ENCODE peak calls at places on chromosomes 2 and 18, in ten cellular contexts. One of them, this sample, is unnamed.

GRCh38 chr2:153890572-153890971 is 18.9 kb downstream of the GALNT13 start:
- DNase-seq in progenitor cell of endocrine pancreas: no peak
- DNase-seq in ovary: no peak
- DNase-seq in NAMALWA: no peak
- DNase-seq in LoVo: no peak
- DNase-seq in PC-9: no peak
- DNase-seq in midbrain: no peak
- DNase-seq in NCI-H446: no peak
- DNase-seq in globus pallidus: no peak
- DNase-seq in substantia nigra: no peak
- DNase-seq in this sample: no peak

GRCh38 chr2:101754613-101755012 is 57.1 kb downstream of the MAP4K4 start:
- DNase-seq in progenitor cell of endocrine pancreas: no peak
- DNase-seq in ovary: no peak
- DNase-seq in NAMALWA: no peak
- DNase-seq in LoVo: no peak
- DNase-seq in PC-9: no peak
- DNase-seq in midbrain: peak
- DNase-seq in NCI-H446: no peak
- DNase-seq in globus pallidus: no peak
- DNase-seq in substantia nigra: no peak
- DNase-seq in this sample: no peak

GRCh38 chr18:8367217-8367988 is 241.8 kb upstream of the RAB12 start:
- DNase-seq in progenitor cell of endocrine pancreas: peak
- DNase-seq in ovary: peak
- DNase-seq in NAMALWA: no peak
- DNase-seq in LoVo: peak
- DNase-seq in PC-9: peak
- DNase-seq in midbrain: peak
- DNase-seq in NCI-H446: no peak
- DNase-seq in globus pallidus: peak
- DNase-seq in substantia nigra: peak
- DNase-seq in this sample: no peak

GRCh38 chr2:138898855-138899254 is 118.7 kb upstream of the NXPH2 start:
- DNase-seq in progenitor cell of endocrine pancreas: no peak
- DNase-seq in ovary: no peak
- DNase-seq in NAMALWA: no peak
- DNase-seq in LoVo: no peak
- DNase-seq in PC-9: no peak
- DNase-seq in midbrain: no peak
- DNase-seq in NCI-H446: no peak
- DNase-seq in globus pallidus: no peak
- DNase-seq in substantia nigra: no peak
- DNase-seq in this sample: no peak

GRCh38 chr18:62396967-62397366 is 71.9 kb downstream of the TNFRSF11A start:
- DNase-seq in progenitor cell of endocrine pancreas: no peak
- DNase-seq in ovary: no peak
- DNase-seq in NAMALWA: no peak
- DNase-seq in LoVo: no peak
- DNase-seq in PC-9: no peak
- DNase-seq in midbrain: no peak
- DNase-seq in NCI-H446: no peak
- DNase-seq in globus pallidus: no peak
- DNase-seq in substantia nigra: no peak
- DNase-seq in this sample: no peak

GRCh38 chr2:31384771-31385276 is 29.7 kb downstream of the XDH start:
- DNase-seq in progenitor cell of endocrine pancreas: no peak
- DNase-seq in ovary: no peak
- DNase-seq in NAMALWA: no peak
- DNase-seq in LoVo: peak
- DNase-seq in PC-9: peak
- DNase-seq in midbrain: no peak
- DNase-seq in NCI-H446: no peak
- DNase-seq in globus pallidus: no peak
- DNase-seq in substantia nigra: no peak
- DNase-seq in this sample: peak

GRCh38 chr2:88807237-88807962 is 115.9 kb downstream of the RPIA start:
- DNase-seq in progenitor cell of endocrine pancreas: no peak
- DNase-seq in ovary: no peak
- DNase-seq in NAMALWA: no peak
- DNase-seq in LoVo: no peak
- DNase-seq in PC-9: no peak
- DNase-seq in midbrain: no peak
- DNase-seq in NCI-H446: no peak
- DNase-seq in globus pallidus: no peak
- DNase-seq in substantia nigra: no peak
- DNase-seq in this sample: no peak

GRCh38 chr2:214542866-214543265 is 132.0 kb downstream of the VWC2L start:
- DNase-seq in progenitor cell of endocrine pancreas: no peak
- DNase-seq in ovary: no peak
- DNase-seq in NAMALWA: no peak
- DNase-seq in LoVo: no peak
- DNase-seq in PC-9: no peak
- DNase-seq in midbrain: no peak
- DNase-seq in NCI-H446: no peak
- DNase-seq in globus pallidus: no peak
- DNase-seq in substantia nigra: no peak
- DNase-seq in this sample: peak

GRCh38 chr2:120768112-120769048 is 32.7 kb downstream of the GLI2 start:
- DNase-seq in progenitor cell of endocrine pancreas: no peak
- DNase-seq in ovary: no peak
- DNase-seq in NAMALWA: no peak
- DNase-seq in LoVo: no peak
- DNase-seq in PC-9: no peak
- DNase-seq in midbrain: no peak
- DNase-seq in NCI-H446: no peak
- DNase-seq in globus pallidus: no peak
- DNase-seq in substantia nigra: no peak
- DNase-seq in this sample: no peak

GRCh38 chr2:39994151-39994550 is 215.1 kb upstream of the THUMPD2 start:
- DNase-seq in progenitor cell of endocrine pancreas: no peak
- DNase-seq in ovary: no peak
- DNase-seq in NAMALWA: no peak
- DNase-seq in LoVo: no peak
- DNase-seq in PC-9: no peak
- DNase-seq in midbrain: no peak
- DNase-seq in NCI-H446: no peak
- DNase-seq in globus pallidus: no peak
- DNase-seq in substantia nigra: no peak
- DNase-seq in this sample: peak

GRCh38 chr2:187174582-187174981 is 273.5 kb downstream of the CALCRL start:
- DNase-seq in progenitor cell of endocrine pancreas: no peak
- DNase-seq in ovary: no peak
- DNase-seq in NAMALWA: peak
- DNase-seq in LoVo: no peak
- DNase-seq in PC-9: no peak
- DNase-seq in midbrain: no peak
- DNase-seq in NCI-H446: no peak
- DNase-seq in globus pallidus: no peak
- DNase-seq in substantia nigra: no peak
- DNase-seq in this sample: no peak

GRCh38 chr18:60069145-60069544 is 169.3 kb downstream of the PMAIP1 start:
- DNase-seq in progenitor cell of endocrine pancreas: no peak
- DNase-seq in ovary: no peak
- DNase-seq in NAMALWA: no peak
- DNase-seq in LoVo: no peak
- DNase-seq in PC-9: no peak
- DNase-seq in midbrain: no peak
- DNase-seq in NCI-H446: no peak
- DNase-seq in globus pallidus: no peak
- DNase-seq in substantia nigra: no peak
- DNase-seq in this sample: no peak

GRCh38 chr2:44934521-44934961 is 7.0 kb upstream of the SIX3 start:
- DNase-seq in progenitor cell of endocrine pancreas: no peak
- DNase-seq in ovary: no peak
- DNase-seq in NAMALWA: no peak
- DNase-seq in LoVo: no peak
- DNase-seq in PC-9: no peak
- DNase-seq in midbrain: no peak
- DNase-seq in NCI-H446: no peak
- DNase-seq in globus pallidus: no peak
- DNase-seq in substantia nigra: no peak
- DNase-seq in this sample: no peak

GRCh38 chr18:25832008-25832604 is 258.3 kb downstream of the SS18 start:
- DNase-seq in progenitor cell of endocrine pancreas: peak
- DNase-seq in ovary: peak
- DNase-seq in NAMALWA: peak
- DNase-seq in LoVo: peak
- DNase-seq in PC-9: peak
- DNase-seq in midbrain: peak
- DNase-seq in NCI-H446: peak
- DNase-seq in globus pallidus: peak
- DNase-seq in substantia nigra: peak
- DNase-seq in this sample: peak